ENCODE peak calls at places on chromosomes 2 and 18, in four cellular contexts. One of them, this sample, is unnamed.

GRCh38 chr2:171159326-171160118 is 1.2 kb downstream of the TLK1 start:
- DNase-seq in SK-N-SH: peak; percentile 76
- DNase-seq in HepG2: peak; percentile 66
- DNase-seq in GM12878: no peak
- DNase-seq in this sample: no peak

GRCh38 chr18:48003426-48004349 is 73.2 kb upstream of the SMAD2 start:
- DNase-seq in HepG2: no peak
- DNase-seq in GM12878: no peak
- DNase-seq in SK-N-SH: no peak
- DNase-seq in this sample: no peak

GRCh38 chr2:51866361-51866760 is 834.4 kb upstream of the NRXN1 start:
- DNase-seq in SK-N-SH: no peak
- DNase-seq in GM12878: no peak
- DNase-seq in HepG2: no peak
- DNase-seq in this sample: no peak

GRCh38 chr2:227939271-227940027 is 68.0 kb downstream of the DAW1 start:
- DNase-seq in GM12878: no peak
- DNase-seq in SK-N-SH: peak; percentile 31
- DNase-seq in HepG2: peak; percentile 60
- DNase-seq in this sample: peak; percentile 25

GRCh38 chr18:13725566-13726227 is 661 bp downstream of the FAM210A start:
- DNase-seq in GM12878: no peak
- DNase-seq in SK-N-SH: no peak
- DNase-seq in HepG2: peak; percentile 16
- DNase-seq in this sample: no peak

GRCh38 chr2:3730646-3731045 is 27.3 kb downstream of the DCDC2C start:
- DNase-seq in HepG2: no peak
- DNase-seq in GM12878: no peak
- DNase-seq in SK-N-SH: no peak
- DNase-seq in this sample: no peak

GRCh38 chr2:213818436-213818835 is 534.2 kb downstream of the SPAG16 start:
- DNase-seq in GM12878: no peak
- DNase-seq in HepG2: no peak
- DNase-seq in SK-N-SH: no peak
- DNase-seq in this sample: no peak

GRCh38 chr2:32064713-32065112 is 1.4 kb downstream of the SPAST start:
- DNase-seq in HepG2: no peak
- DNase-seq in GM12878: no peak
- DNase-seq in SK-N-SH: no peak
- DNase-seq in this sample: no peak

GRCh38 chr18:36828630-36829361 is at the start of the genes KIAA1328 and TPGS2:
- DNase-seq in SK-N-SH: peak; percentile 96
- DNase-seq in HepG2: peak; percentile 75
- DNase-seq in GM12878: peak; percentile 52
- DNase-seq in this sample: peak; percentile 61

GRCh38 chr2:112257575-112257974 is 2.7 kb upstream of the ZC3H8 start:
- DNase-seq in SK-N-SH: no peak
- DNase-seq in GM12878: no peak
- DNase-seq in HepG2: no peak
- DNase-seq in this sample: no peak

GRCh38 chr2:103669579-103669978 is 907.7 kb downstream of the TMEM182 start:
- DNase-seq in GM12878: no peak
- DNase-seq in SK-N-SH: no peak
- DNase-seq in HepG2: no peak
- DNase-seq in this sample: no peak

GRCh38 chr2:240586919-240587800 is 626 bp downstream of the CAPN10 start:
- DNase-seq in SK-N-SH: peak; percentile 65
- DNase-seq in HepG2: peak; percentile 58
- DNase-seq in GM12878: no peak
- DNase-seq in this sample: no peak

GRCh38 chr2:240955306-240956101 is 42.9 kb upstream of the SNED1 start:
- DNase-seq in HepG2: no peak
- DNase-seq in SK-N-SH: peak; percentile 41
- DNase-seq in GM12878: no peak
- DNase-seq in this sample: no peak

GRCh38 chr2:96333708-96334107 is 1.9 kb upstream of the NCAPH start:
- DNase-seq in HepG2: no peak
- DNase-seq in SK-N-SH: no peak
- DNase-seq in GM12878: no peak
- DNase-seq in this sample: no peak

GRCh38 chr2:99818842-99819241 is 323.5 kb downstream of the AFF3 start:
- DNase-seq in HepG2: peak; percentile 10
- DNase-seq in SK-N-SH: peak; percentile 30
- DNase-seq in GM12878: no peak
- DNase-seq in this sample: no peak

GRCh38 chr18:26536032-26536431 is 12.3 kb downstream of the KCTD1 start:
- DNase-seq in GM12878: no peak
- DNase-seq in HepG2: no peak
- DNase-seq in SK-N-SH: no peak
- DNase-seq in this sample: no peak

GRCh38 chr2:235268535-235268934 is 225.3 kb upstream of the AGAP1 start:
- DNase-seq in HepG2: no peak
- DNase-seq in GM12878: no peak
- DNase-seq in SK-N-SH: no peak
- DNase-seq in this sample: no peak

GRCh38 chr18:7579176-7579922 is 12.2 kb downstream of the PTPRM start:
- DNase-seq in HepG2: no peak
- DNase-seq in SK-N-SH: no peak
- DNase-seq in GM12878: no peak
- DNase-seq in this sample: no peak

GRCh38 chr18:51666717-51667320 is 469.3 kb upstream of the MEX3C start:
- DNase-seq in GM12878: no peak
- DNase-seq in SK-N-SH: peak; percentile 58
- DNase-seq in HepG2: no peak
- DNase-seq in this sample: no peak

GRCh38 chr2:67616749-67617148 is 219.6 kb downstream of the ETAA1 start:
- DNase-seq in SK-N-SH: peak; percentile 1
- DNase-seq in GM12878: peak; percentile 9
- DNase-seq in HepG2: no peak
- DNase-seq in this sample: no peak

GRCh38 chr2:228180126-228181097 is 1.1 kb downstream of the SPHKAP start:
- DNase-seq in HepG2: no peak
- DNase-seq in SK-N-SH: peak; percentile 7
- DNase-seq in GM12878: no peak
- DNase-seq in this sample: no peak

GRCh38 chr18:54296017-54296416 is 26.7 kb downstream of the POLI start:
- DNase-seq in HepG2: no peak
- DNase-seq in GM12878: no peak
- DNase-seq in SK-N-SH: no peak
- DNase-seq in this sample: no peak

GRCh38 chr2:134144651-134145050 is 109.2 kb upstream of the MGAT5 start:
- DNase-seq in SK-N-SH: no peak
- DNase-seq in GM12878: no peak
- DNase-seq in HepG2: no peak
- DNase-seq in this sample: no peak

GRCh38 chr18:28961669-28962228 is 784.8 kb upstream of the CDH2 start:
- DNase-seq in HepG2: peak; percentile 36
- DNase-seq in SK-N-SH: peak; percentile 14
- DNase-seq in GM12878: no peak
- DNase-seq in this sample: peak; percentile 49

GRCh38 chr2:47058061-47058931 is 96.8 kb downstream of the STPG4 start:
- DNase-seq in SK-N-SH: no peak
- DNase-seq in HepG2: no peak
- DNase-seq in GM12878: no peak
- DNase-seq in this sample: no peak

GRCh38 chr18:72543362-72544055 is 633 bp downstream of the CBLN2 start:
- DNase-seq in HepG2: no peak
- DNase-seq in GM12878: no peak
- DNase-seq in SK-N-SH: peak; percentile 65
- DNase-seq in this sample: no peak

GRCh38 chr2:207812058-207812857 is 42.6 kb upstream of the FZD5 start:
- DNase-seq in SK-N-SH: no peak
- DNase-seq in GM12878: no peak
- DNase-seq in HepG2: no peak
- DNase-seq in this sample: no peak

GRCh38 chr2:207813942-207814341 is 44.2 kb upstream of the FZD5 start:
- DNase-seq in HepG2: no peak
- DNase-seq in SK-N-SH: no peak
- DNase-seq in GM12878: no peak
- DNase-seq in this sample: no peak

GRCh38 chr2:207813221-207813916 is 43.7 kb upstream of the FZD5 start:
- DNase-seq in GM12878: no peak
- DNase-seq in SK-N-SH: no peak
- DNase-seq in HepG2: no peak
- DNase-seq in this sample: no peak

GRCh38 chr2:207815254-207815653 is 45.5 kb upstream of the FZD5 start:
- DNase-seq in GM12878: no peak
- DNase-seq in HepG2: peak; percentile 73
- DNase-seq in SK-N-SH: no peak
- DNase-seq in this sample: no peak

DNA sequence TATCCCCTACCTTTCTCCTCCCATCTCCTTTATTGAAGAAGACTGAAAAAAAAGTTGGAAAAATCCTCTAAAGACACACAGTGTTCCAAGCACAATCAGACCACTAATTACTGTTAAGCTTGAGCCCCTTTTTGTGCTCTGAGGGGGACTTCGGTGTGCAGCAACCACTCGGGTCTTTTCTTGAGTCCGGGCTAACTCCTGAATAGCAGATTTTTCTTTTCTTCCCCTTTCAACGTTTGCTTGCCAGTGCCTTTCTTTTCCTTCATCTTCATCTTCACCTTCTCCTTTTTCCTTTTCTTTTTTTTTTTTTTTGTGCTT is 43.1 kb upstream of the FZD5 start:
- DNase-seq in SK-N-SH: no peak
- DNase-seq in GM12878: no peak
- DNase-seq in HepG2: no peak
- DNase-seq in this sample: no peak
- TF ChIP-seq TCF12 in SK-N-SH: no peak
- TF ChIP-seq TCF12 in GM12878: no peak
- TF ChIP-seq TCF12 in HepG2: no peak
- TF ChIP-seq TCF12 in this sample: no peak

DNA sequence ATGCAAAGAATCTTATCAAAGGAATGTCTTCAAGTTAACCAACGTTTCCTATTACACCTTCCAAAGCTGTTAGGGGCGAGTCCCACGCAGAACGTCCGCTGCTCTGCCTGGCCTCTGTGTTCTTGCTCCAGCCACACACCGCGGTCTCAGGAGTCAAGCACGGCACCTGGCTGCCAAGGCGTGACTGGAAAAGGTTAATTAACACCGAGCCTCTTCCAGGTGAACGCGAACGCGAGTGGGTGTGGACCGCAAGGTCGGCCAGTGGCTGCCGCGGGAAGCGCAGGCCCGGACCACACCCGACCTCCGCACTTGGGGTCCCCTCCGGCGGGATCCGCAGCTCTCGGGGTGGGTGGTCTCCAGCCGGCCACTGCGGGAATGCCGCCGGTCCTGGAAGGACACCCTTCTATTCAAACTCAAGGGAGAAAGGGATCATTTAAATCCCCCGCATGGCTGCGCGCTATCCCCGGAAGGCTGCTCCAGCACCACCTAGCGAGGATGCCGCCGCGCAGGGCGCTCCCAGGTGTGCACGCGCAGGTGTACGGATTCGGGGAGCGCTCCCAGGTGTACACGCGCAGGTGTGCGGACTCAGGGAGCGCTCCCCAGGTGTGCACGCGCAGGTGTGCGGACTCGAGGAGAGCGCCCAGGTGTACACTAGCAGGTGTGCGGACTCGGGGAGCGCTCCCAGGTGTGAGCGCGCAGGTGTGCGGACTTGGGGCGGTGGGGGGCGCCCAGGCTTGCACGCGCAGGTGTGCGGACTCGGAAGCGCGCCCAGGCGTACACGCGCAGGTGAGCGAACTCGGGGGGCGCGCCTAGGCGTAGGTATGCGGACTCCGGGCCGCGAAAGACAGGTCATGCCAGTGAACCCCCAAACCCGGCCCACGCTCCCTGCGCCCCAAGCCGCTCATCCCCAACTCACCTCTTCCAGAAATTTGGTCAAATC is 662 bp downstream of the CYB5A start:
- DNase-seq in GM12878: no peak
- DNase-seq in SK-N-SH: peak; percentile 49
- DNase-seq in HepG2: peak; percentile 34
- DNase-seq in this sample: peak; percentile 77
- TF ChIP-seq TCF12 in GM12878: peak; percentile 33
- TF ChIP-seq TCF12 in SK-N-SH: no peak
- TF ChIP-seq TCF12 in HepG2: no peak
- TF ChIP-seq TCF12 in this sample: peak; percentile 47

GRCh38 chr2:150846691-150847090 is 359.2 kb upstream of the RND3 start:
- DNase-seq in GM12878: no peak
- DNase-seq in HepG2: no peak
- DNase-seq in SK-N-SH: no peak
- DNase-seq in this sample: no peak
- TF ChIP-seq TCF12 in GM12878: no peak
- TF ChIP-seq TCF12 in HepG2: no peak
- TF ChIP-seq TCF12 in SK-N-SH: no peak
- TF ChIP-seq TCF12 in this sample: no peak

GRCh38 chr2:71940695-71941094 is 207.0 kb downstream of the CYP26B1 start:
- DNase-seq in SK-N-SH: no peak
- DNase-seq in GM12878: no peak
- DNase-seq in HepG2: no peak
- DNase-seq in this sample: peak; percentile 26

GRCh38 chr2:71938659-71939587 is 208.7 kb downstream of the CYP26B1 start:
- DNase-seq in SK-N-SH: peak; percentile 3
- DNase-seq in HepG2: no peak
- DNase-seq in GM12878: no peak
- DNase-seq in this sample: no peak

GRCh38 chr2:71938108-71938507 is 209.6 kb downstream of the CYP26B1 start:
- DNase-seq in HepG2: no peak
- DNase-seq in GM12878: no peak
- DNase-seq in SK-N-SH: peak; percentile 4
- DNase-seq in this sample: no peak

GRCh38 chr2:71941731-71942575 is 205.7 kb downstream of the CYP26B1 start:
- DNase-seq in SK-N-SH: no peak
- DNase-seq in GM12878: no peak
- DNase-seq in HepG2: no peak
- DNase-seq in this sample: peak; percentile 28

DNA sequence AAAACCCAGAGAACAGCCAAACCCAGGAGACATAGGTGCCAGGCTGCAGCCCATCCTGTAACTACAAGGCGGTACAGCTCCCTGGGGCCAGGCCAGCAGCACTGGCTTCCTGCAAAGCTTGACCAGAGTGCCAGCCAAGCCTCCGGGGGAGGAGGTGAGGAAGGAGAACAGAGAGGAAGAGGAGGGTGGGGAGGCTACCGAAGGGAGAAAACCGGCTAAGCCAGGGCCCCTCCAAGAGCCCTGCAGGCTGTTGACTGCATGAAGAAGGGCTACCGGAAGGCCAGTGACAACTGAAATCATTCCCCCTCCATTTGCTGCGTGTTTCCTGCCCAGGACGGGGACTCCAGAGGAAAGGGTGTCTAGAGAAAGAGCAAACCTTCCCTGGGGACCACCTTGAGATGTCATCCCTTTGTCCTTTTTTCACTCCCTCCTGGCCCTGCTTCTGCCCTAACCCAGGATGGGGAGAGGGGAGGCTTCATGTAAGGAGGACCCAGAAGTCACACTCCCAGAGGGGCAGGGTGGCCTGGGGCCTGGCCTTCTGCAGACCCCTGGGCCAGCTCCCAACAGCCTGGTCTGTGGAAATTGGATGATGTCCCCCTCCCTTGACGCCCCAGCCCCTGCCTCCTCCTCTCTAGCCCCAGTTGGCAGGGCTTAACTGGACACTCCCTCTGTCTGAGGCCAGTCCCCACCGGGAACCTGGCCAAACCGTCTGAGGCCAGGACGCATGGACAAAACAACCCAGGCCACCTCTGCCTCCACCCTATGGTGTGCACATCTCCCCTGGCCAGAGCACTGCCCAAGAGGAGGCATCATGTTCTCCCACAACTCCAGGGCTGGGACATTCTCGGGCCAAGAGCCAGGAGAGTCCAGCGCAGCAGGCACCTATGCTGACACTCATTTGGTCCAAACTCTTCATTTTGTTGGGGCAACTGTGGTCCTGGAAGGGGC is 207.8 kb downstream of the CYP26B1 start:
- DNase-seq in GM12878: no peak
- DNase-seq in HepG2: no peak
- DNase-seq in SK-N-SH: no peak
- DNase-seq in this sample: peak; percentile 33
- TF ChIP-seq TCF12 in GM12878: no peak
- TF ChIP-seq TCF12 in HepG2: no peak
- TF ChIP-seq TCF12 in SK-N-SH: no peak
- TF ChIP-seq TCF12 in this sample: no peak